ENCODE peak calls at places on chromosomes 13 and 19, in five cellular contexts. M is omental fat pad, F is AG09309, U is IMR-90, O is fibroblast of pulmonary artery. L is an unnamed sample.

GRCh38 chr19:41530761-41531301 is 45.1 kb upstream of the CEACAM21 start:
- DNase-seq in M (no peak), F (no peak), U (no peak), O (peak; percentile 31), L (no peak)

GRCh38 chr13:80802946-80803345 is 462.0 kb upstream of the SPRY2 start:
- DNase-seq in M (no peak), F (no peak), U (no peak), O (no peak), L (no peak)

GRCh38 chr19:41398042-41398403 is 405 bp downstream of the BCKDHA start:
- DNase-seq in M (no peak), F (no peak), U (no peak), O (no peak), L (no peak)

GRCh38 chr13:114109646-114110045 is 22.8 kb downstream of the RASA3 start:
- DNase-seq in M (peak; percentile 12), F (no peak), U (no peak), O (no peak), L (peak; percentile 9)

GRCh38 chr13:40352807-40353562 is 313.5 kb downstream of the FOXO1 start:
- DNase-seq in M (no peak), F (no peak), U (no peak), O (peak; percentile 51), L (no peak)

GRCh38 chr13:25668345-25668744 is 296.6 kb downstream of the ATP8A2 start:
- DNase-seq in M (no peak), F (no peak), U (no peak), O (no peak), L (no peak)

GRCh38 chr13:74794582-74794981 is 660.4 kb upstream of the KLF12 start:
- DNase-seq in M (no peak), F (no peak), U (no peak), O (no peak), L (no peak)

GRCh38 chr13:30465541-30466357 is at the start of gene HMGB1:
- DNase-seq in M (peak; percentile 96), F (peak; percentile 94), U (peak; percentile 99), O (peak; percentile 99), L (peak; percentile 94)

GRCh38 chr13:33401238-33401637 is 115.7 kb upstream of the STARD13 start:
- DNase-seq in M (no peak), F (no peak), U (no peak), O (no peak), L (no peak)

GRCh38 chr19:3055741-3056453 is 6.4 kb downstream of the TLE5 start:
- DNase-seq in M (no peak), F (no peak), U (no peak), O (no peak), L (peak; percentile 86)

GRCh38 chr13:39941236-39941635 is 285.8 kb downstream of the COG6 start:
- DNase-seq in M (no peak), F (no peak), U (no peak), O (no peak), L (no peak)

GRCh38 chr19:31313291-31314030 is 35.8 kb downstream of the TSHZ3 start:
- DNase-seq in M (no peak), F (no peak), U (no peak), O (no peak), L (no peak)

GRCh38 chr13:114222461-114222968 is 12.2 kb upstream of the CDC16 start:
- DNase-seq in M (no peak), F (no peak), U (peak; percentile 48), O (peak; percentile 80), L (no peak)

GRCh38 chr13:37138917-37139316 is 33.5 kb upstream of the CSNK1A1L start:
- DNase-seq in M (no peak), F (no peak), U (no peak), O (no peak), L (no peak)

GRCh38 chr13:85431720-85432119 is 367.5 kb downstream of the SLITRK6 start:
- DNase-seq in M (no peak), F (no peak), U (no peak), O (no peak), L (no peak)

GRCh38 chr13:43356566-43356965 is 333.2 kb downstream of the DNAJC15 start:
- DNase-seq in M (no peak), F (peak; percentile 11), U (peak; percentile 10), O (no peak), L (no peak)

GRCh38 chr13:65744761-65745160 is 1485.4 kb downstream of the PCDH9 start:
- DNase-seq in M (no peak), F (peak; percentile 38), U (peak; percentile 79), O (peak; percentile 65), L (no peak)

GRCh38 chr19:40815223-40815622 is 16.2 kb downstream of the EGLN2 start:
- DNase-seq in M (no peak), F (no peak), U (no peak), O (no peak), L (peak; percentile 56)

GRCh38 chr19:55585658-55586339 is 5.2 kb upstream of the ZNF579 start:
- DNase-seq in M (peak; percentile 44), F (no peak), U (peak; percentile 63), O (peak; percentile 79), L (peak; percentile 97)

GRCh38 chr13:78602561-78603239 is 652 bp downstream of the POU4F1 start:
- DNase-seq in M (no peak), F (no peak), U (no peak), O (no peak), L (no peak)
- TF ChIP-seq CTCF in M (no peak), F (no peak), U (no peak), O (no peak), L (no peak)

DNA sequence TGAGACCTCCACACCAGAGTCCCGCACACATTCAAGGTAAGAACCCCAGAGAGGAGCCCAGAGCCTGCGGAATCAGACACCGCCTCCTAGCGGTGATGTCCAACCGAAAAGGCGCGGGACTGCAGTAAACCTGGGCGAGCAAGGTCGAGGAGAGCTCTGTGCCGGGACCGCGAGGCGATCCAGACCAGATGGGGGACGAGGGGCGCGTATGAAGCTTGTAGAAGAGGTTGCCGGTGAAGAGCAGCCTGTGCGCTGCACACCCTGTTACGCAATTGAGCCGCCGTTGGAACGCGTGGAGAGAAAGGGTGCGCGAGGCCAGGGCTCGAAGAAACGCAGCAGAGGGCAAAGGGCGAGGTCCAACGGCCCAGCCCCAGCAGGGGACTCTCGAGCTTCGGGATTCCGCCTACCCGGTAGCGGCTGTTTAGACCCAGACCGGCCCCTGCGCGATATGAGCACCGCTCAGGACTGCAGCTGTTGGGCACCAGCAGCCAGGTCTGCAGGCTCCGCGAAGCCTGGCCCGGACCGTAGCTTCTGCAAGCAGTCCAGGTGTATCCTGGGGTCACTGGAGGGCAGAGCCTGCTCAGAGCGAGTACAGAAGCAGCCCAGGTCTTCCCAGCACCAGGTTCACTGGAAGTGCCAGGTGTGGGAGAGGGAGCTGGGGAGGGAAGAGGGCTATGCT is 65.9 kb upstream of the ZNF599 start:
- DNase-seq in M (no peak), F (no peak), U (no peak), O (peak; percentile 26), L (peak; percentile 19)
- TF ChIP-seq CTCF in M (no peak), F (peak; percentile 44), U (no peak), O (peak; percentile 42), L (peak; percentile 29)

GRCh38 chr13:59766236-59766635 is 397.5 kb downstream of the DIAPH3 start:
- DNase-seq in M (no peak), F (no peak), U (no peak), O (no peak), L (no peak)

GRCh38 chr13:59770451-59770850 is 393.3 kb downstream of the DIAPH3 start:
- DNase-seq in M (no peak), F (no peak), U (no peak), O (no peak), L (no peak)

GRCh38 chr13:59776924-59777690 is 386.6 kb downstream of the DIAPH3 start:
- DNase-seq in M (no peak), F (peak; percentile 41), U (peak; percentile 90), O (peak; percentile 88), L (no peak)

GRCh38 chr13:59774511-59774911 is 389.2 kb downstream of the DIAPH3 start:
- DNase-seq in M (no peak), F (peak; percentile 17), U (peak; percentile 77), O (peak; percentile 63), L (no peak)

DNA sequence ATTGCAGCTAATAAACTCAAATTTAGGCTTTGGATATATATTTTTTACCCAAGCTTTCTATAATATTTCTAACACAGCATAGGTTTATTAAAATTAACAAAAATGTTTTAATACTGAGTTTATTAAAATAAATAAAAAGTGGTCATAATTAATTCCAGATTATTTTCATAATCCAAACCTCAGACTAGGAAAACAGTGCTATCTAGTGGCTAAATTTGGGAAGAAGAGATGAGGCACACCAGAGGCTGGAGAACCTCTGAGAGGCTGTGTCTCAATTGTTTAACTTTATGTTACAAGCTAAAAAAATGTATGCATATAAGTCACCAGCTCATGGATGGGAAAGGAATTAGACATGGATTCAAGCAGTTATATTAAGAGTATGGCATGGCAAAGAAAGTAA is 392.5 kb downstream of the DIAPH3 start:
- DNase-seq in M (no peak), F (no peak), U (peak; percentile 59), O (peak; percentile 47), L (no peak)
- TF ChIP-seq CTCF in M (no peak), F (peak; percentile 73), U (peak; percentile 77), O (peak; percentile 79), L (peak; percentile 15)

DNA sequence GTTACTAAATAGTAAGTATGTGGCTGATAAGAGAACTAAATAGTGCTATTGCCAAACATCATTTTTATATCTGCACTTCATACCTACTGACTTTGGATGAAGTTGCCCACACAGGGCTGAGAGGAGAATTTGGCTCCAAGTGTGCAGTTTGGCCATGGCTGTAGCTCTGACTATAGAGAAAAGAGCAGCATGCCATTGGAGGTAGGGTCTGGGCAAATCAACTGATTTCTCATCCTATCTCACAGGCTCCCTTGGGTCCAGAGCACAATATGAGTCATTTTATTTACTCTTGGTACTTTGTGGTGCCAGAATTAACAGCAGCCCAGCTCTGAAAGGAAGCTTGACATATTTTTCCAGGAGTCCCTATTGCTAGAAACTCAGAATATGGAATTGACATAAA is 358.0 kb downstream of the OXGR1 start:
- DNase-seq in M (no peak), F (no peak), U (no peak), O (no peak), L (no peak)
- TF ChIP-seq CTCF in M (no peak), F (no peak), U (no peak), O (no peak), L (no peak)

GRCh38 chr19:4256563-4256962 is 9.7 kb downstream of the YJU2 start:
- DNase-seq in M (no peak), F (no peak), U (no peak), O (no peak), L (no peak)
- TF ChIP-seq CTCF in M (no peak), F (no peak), U (no peak), O (no peak), L (peak; percentile 65)